ENCODE peak calls at places on chromosomes 5 and 9, in eight cellular contexts. K, J, W, D, E, N, I and X are unnamed samples.
A peak's percentile ranks its signal among the peaks of the same experiment; 100 is the strongest.

GRCh38 chr5:52743012-52743411 is 44.7 kb upstream of the ITGA1 start:
- DNase-seq in K (no peak), J (no peak), W (no peak), D (no peak), E (no peak), N (no peak), I (peak; percentile 32), X (no peak)

GRCh38 chr5:33937017-33937699 is 972 bp downstream of the RXFP3 start:
- DNase-seq in K (no peak), J (no peak), W (peak; percentile 34), D (peak; percentile 13), E (no peak), N (no peak), I (no peak), X (no peak)

GRCh38 chr5:10111575-10111974 is 138.1 kb downstream of the ATPSCKMT start:
- DNase-seq in K (no peak), J (no peak), W (no peak), D (peak; percentile 80), E (peak; percentile 33), N (peak; percentile 24), I (peak; percentile 59), X (peak; percentile 47)

GRCh38 chr9:20030671-20031070 is 241.8 kb upstream of the SLC24A2 start:
- DNase-seq in K (no peak), J (no peak), W (no peak), D (no peak), E (no peak), N (no peak), I (no peak), X (no peak)

GRCh38 chr5:66821626-66822429 is 225.6 kb downstream of the MAST4 start:
- DNase-seq in K (no peak), J (no peak), W (no peak), D (no peak), E (no peak), N (no peak), I (no peak), X (no peak)

GRCh38 chr9:4020747-4021296 is 279.0 kb downstream of the GLIS3 start:
- DNase-seq in K (no peak), J (no peak), W (no peak), D (no peak), E (no peak), N (no peak), I (no peak), X (no peak)

GRCh38 chr5:177959315-177959714 is 36.7 kb downstream of the PROP1 start:
- DNase-seq in K (no peak), J (no peak), W (no peak), D (no peak), E (no peak), N (no peak), I (no peak), X (no peak)

GRCh38 chr9:127446720-127447415 is 4.3 kb downstream of the RPL12 start:
- DNase-seq in K (no peak), J (no peak), W (no peak), D (peak; percentile 50), E (no peak), N (no peak), I (no peak), X (no peak)

GRCh38 chr5:175729829-175730277 is 72.0 kb downstream of the HRH2 start:
- DNase-seq in K (peak; percentile 94), J (peak; percentile 87), W (peak; percentile 92), D (peak; percentile 94), E (peak; percentile 81), N (peak; percentile 19), I (peak; percentile 83), X (peak; percentile 84)

DNA sequence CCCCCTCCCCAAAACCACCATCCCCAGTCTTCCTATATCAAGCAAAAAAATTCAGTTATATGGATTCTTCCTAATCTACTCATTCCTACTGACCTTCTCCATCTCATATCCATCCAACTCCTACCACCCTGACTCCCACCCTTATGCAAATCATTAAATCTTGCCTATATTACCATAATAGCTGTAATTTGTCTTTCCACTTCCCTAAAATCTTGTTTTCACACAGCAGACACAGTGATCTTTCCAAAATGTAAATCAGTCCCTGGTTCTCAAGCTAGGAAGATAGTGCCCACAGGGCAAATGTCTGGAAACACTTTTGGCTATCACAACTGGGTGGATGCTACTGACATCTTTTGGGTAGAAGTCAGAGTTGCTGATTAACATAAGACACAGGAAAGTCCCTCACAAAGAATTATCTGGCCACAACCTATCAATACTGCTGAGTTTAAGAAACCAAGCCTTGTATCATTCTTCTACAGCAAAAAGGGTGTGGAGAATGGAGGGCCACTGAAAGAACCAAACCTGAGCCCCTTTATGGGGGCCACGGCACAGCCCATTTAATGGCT is 1.4 kb downstream of the SRA1 start:
- DNase-seq in K (no peak), J (peak; percentile 37), W (no peak), D (no peak), E (no peak), N (no peak), I (no peak), X (no peak)
- H3K4me3 ChIP-seq in K (no peak overlapping the region), J (peak overlapping the region; percentile 94), W (peak overlapping the region; percentile 86), D (peak overlapping the region; percentile 80), E (peak overlapping the region; percentile 83), N (peak overlapping the region; percentile 90), I (peak overlapping the region; percentile 90), X (peak overlapping the region; percentile 69)

GRCh38 chr5:56190500-56190899 is 42.6 kb downstream of the ANKRD55 start:
- DNase-seq in K (no peak), J (no peak), W (no peak), D (peak; percentile 94), E (no peak), N (no peak), I (peak; percentile 73), X (peak; percentile 69)

GRCh38 chr5:56191646-56192045 is 41.5 kb downstream of the ANKRD55 start:
- DNase-seq in K (no peak), J (no peak), W (no peak), D (no peak), E (no peak), N (no peak), I (no peak), X (no peak)

GRCh38 chr5:56192246-56192645 is 40.9 kb downstream of the ANKRD55 start:
- DNase-seq in K (no peak), J (no peak), W (no peak), D (no peak), E (no peak), N (no peak), I (no peak), X (no peak)

GRCh38 chr5:56195016-56195415 is 38.1 kb downstream of the ANKRD55 start:
- DNase-seq in K (no peak), J (no peak), W (no peak), D (no peak), E (no peak), N (no peak), I (no peak), X (no peak)
- TF ChIP-seq CTCF in K (no peak), J (no peak), W (no peak), D (no peak), E (no peak), N (no peak), I (no peak), X (no peak)

GRCh38 chr9:18473551-18474279 is at the start of gene ADAMTSL1:
- DNase-seq in K (peak; percentile 22), J (no peak), W (peak; percentile 40), D (peak; percentile 89), E (no peak), N (no peak), I (peak; percentile 90), X (no peak)
- H3K4me3 ChIP-seq in K (no peak within 1 kb of the TSS), J (no peak within 1 kb of the TSS), W (peak within 1 kb of the TSS; percentile 32), D (peak within 1 kb of the TSS; percentile 71), E (peak within 1 kb of the TSS; percentile 63), N (peak within 1 kb of the TSS; percentile 38), I (peak within 1 kb of the TSS; percentile 59), X (peak within 1 kb of the TSS; percentile 58)

GRCh38 chr5:32690153-32690552 is 21.0 kb upstream of the NPR3 start:
- DNase-seq in K (no peak), J (no peak), W (no peak), D (peak; percentile 31), E (no peak), N (no peak), I (no peak), X (no peak)
- TF ChIP-seq CTCF in K (no peak), J (no peak), W (peak; percentile 7), D (peak; percentile 38), E (peak; percentile 26), N (peak; percentile 37), I (peak; percentile 41), X (peak; percentile 29)

GRCh38 chr5:1884638-1885475 is 2.1 kb upstream of the IRX4 start:
- DNase-seq in K (no peak), J (no peak), W (peak; percentile 29), D (no peak), E (no peak), N (no peak), I (no peak), X (no peak)
- H3K4me3 ChIP-seq in K (no peak overlapping the region), J (no peak overlapping the region), W (no peak overlapping the region), D (no peak overlapping the region), E (no peak overlapping the region), N (no peak overlapping the region), I (no peak overlapping the region), X (no peak overlapping the region)

DNA sequence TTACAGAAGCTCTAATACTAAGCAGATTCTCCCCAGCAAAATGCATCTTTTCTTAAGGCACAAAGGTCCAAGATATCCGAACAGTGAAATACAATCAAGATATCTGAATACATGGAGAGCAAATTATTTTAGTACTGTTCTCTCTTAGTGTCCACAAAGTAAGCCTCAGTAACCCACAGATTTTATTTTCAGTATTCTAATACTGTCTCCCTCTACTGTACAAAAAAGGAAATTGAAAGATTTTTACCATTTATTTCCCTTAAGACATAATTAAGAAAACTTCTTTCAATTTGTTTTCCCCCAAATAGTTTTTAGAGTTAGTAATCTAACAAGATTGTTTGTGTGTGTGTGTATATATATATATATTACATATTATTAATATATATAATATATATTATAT is 24.7 kb upstream of the NOL6 start:
- DNase-seq in K (no peak), J (peak; percentile 4), W (no peak), D (no peak), E (no peak), N (no peak), I (peak; percentile 20), X (no peak)
- TF ChIP-seq CTCF in K (no peak), J (no peak), W (peak; percentile 8), D (no peak), E (peak; percentile 45), N (peak; percentile 37), I (no peak), X (no peak)

DNA sequence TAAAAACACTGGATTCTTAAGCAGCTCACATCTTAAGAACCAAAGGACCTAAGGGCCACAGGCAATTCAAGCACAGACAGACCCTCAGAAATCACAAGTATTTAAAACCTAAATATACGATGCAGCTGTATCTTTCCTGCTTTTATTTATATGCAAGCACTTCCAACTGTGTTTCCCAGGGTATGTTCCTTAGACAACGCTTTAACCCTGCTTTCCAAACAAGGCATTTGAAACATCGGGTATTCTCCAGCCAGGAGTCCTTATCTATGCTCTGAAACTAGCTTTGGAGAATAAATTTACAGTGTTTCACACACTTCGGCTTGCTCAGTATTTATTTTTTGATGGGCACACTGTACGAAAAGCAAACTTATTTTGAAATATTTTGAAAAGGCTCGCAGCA is 13.5 kb downstream of the NR6A1 start:
- DNase-seq in K (no peak), J (no peak), W (no peak), D (no peak), E (no peak), N (no peak), I (no peak), X (no peak)
- H3K4me3 ChIP-seq in K (peak overlapping the region; percentile 2), J (no peak overlapping the region), W (no peak overlapping the region), D (no peak overlapping the region), E (no peak overlapping the region), N (no peak overlapping the region), I (no peak overlapping the region), X (no peak overlapping the region)

GRCh38 chr5:161783297-161783696 is 64.6 kb upstream of the GABRA1 start:
- DNase-seq in K (no peak), J (no peak), W (no peak), D (no peak), E (no peak), N (no peak), I (no peak), X (no peak)
- TF ChIP-seq CTCF in K (no peak), J (no peak), W (no peak), D (no peak), E (no peak), N (no peak), I (no peak), X (no peak)

GRCh38 chr5:41509399-41510175 is 814 bp downstream of the PLCXD3 start:
- DNase-seq in K (peak; percentile 11), J (no peak), W (no peak), D (no peak), E (no peak), N (no peak), I (no peak), X (no peak)
- H3K4me3 ChIP-seq in K (peak overlapping the region; percentile 33), J (no peak overlapping the region), W (peak overlapping the region; percentile 59), D (no peak overlapping the region), E (peak overlapping the region; percentile 48), N (peak overlapping the region; percentile 39), I (peak overlapping the region; percentile 46), X (no peak overlapping the region)